ENCODE peak calls at places on chromosomes 16 and 17, in eight cellular contexts. One of them, this sample, is unnamed.

GRCh38 chr16:70568601-70569217 is 45.1 kb downstream of the SF3B3 start:
- DNase-seq in GM12865: no peak
- DNase-seq in heart right ventricle: no peak
- DNase-seq in colonic mucosa: no peak
- DNase-seq in dorsolateral prefrontal cortex: no peak
- DNase-seq in natural killer cell: no peak
- DNase-seq in fibroblast of the aortic adventitia: peak; percentile 49
- DNase-seq in AG09319: no peak
- DNase-seq in this sample: no peak

GRCh38 chr16:3066440-3066748 is 954 bp downstream of the IL32 start:
- DNase-seq in GM12865: no peak
- DNase-seq in heart right ventricle: no peak
- DNase-seq in colonic mucosa: no peak
- DNase-seq in dorsolateral prefrontal cortex: no peak
- DNase-seq in natural killer cell: no peak
- DNase-seq in fibroblast of the aortic adventitia: no peak
- DNase-seq in AG09319: no peak
- DNase-seq in this sample: no peak

GRCh38 chr16:86505899-86506864 is 4.1 kb upstream of the FOXF1 start:
- DNase-seq in GM12865: no peak
- DNase-seq in heart right ventricle: no peak
- DNase-seq in colonic mucosa: no peak
- DNase-seq in dorsolateral prefrontal cortex: no peak
- DNase-seq in natural killer cell: no peak
- DNase-seq in fibroblast of the aortic adventitia: no peak
- DNase-seq in AG09319: no peak
- DNase-seq in this sample: no peak

GRCh38 chr16:77273815-77274214 is 74.6 kb downstream of the SYCE1L start:
- DNase-seq in GM12865: no peak
- DNase-seq in heart right ventricle: no peak
- DNase-seq in colonic mucosa: no peak
- DNase-seq in dorsolateral prefrontal cortex: no peak
- DNase-seq in natural killer cell: no peak
- DNase-seq in fibroblast of the aortic adventitia: peak; percentile 84
- DNase-seq in AG09319: no peak
- DNase-seq in this sample: no peak

GRCh38 chr17:76868176-76868668 is at the start of gene MGAT5B:
- DNase-seq in GM12865: peak; percentile 84
- DNase-seq in heart right ventricle: peak; percentile 83
- DNase-seq in colonic mucosa: peak; percentile 63
- DNase-seq in dorsolateral prefrontal cortex: peak; percentile 71
- DNase-seq in natural killer cell: peak; percentile 76
- DNase-seq in fibroblast of the aortic adventitia: peak; percentile 72
- DNase-seq in AG09319: peak; percentile 46
- DNase-seq in this sample: peak; percentile 98

GRCh38 chr16:88288303-88288702 is 94.5 kb upstream of the ZNF469 start:
- DNase-seq in GM12865: no peak
- DNase-seq in heart right ventricle: no peak
- DNase-seq in colonic mucosa: no peak
- DNase-seq in dorsolateral prefrontal cortex: no peak
- DNase-seq in natural killer cell: no peak
- DNase-seq in fibroblast of the aortic adventitia: no peak
- DNase-seq in AG09319: no peak
- DNase-seq in this sample: no peak

GRCh38 chr17:12665263-12666210 is at the start of gene MYOCD:
- DNase-seq in GM12865: peak; percentile 19
- DNase-seq in heart right ventricle: peak; percentile 66
- DNase-seq in colonic mucosa: peak; percentile 19
- DNase-seq in dorsolateral prefrontal cortex: no peak
- DNase-seq in natural killer cell: no peak
- DNase-seq in fibroblast of the aortic adventitia: peak; percentile 2
- DNase-seq in AG09319: no peak
- DNase-seq in this sample: no peak

GRCh38 chr17:82702161-82702932 is 3.8 kb upstream of the RAB40B start:
- DNase-seq in GM12865: no peak
- DNase-seq in heart right ventricle: no peak
- DNase-seq in colonic mucosa: peak; percentile 79
- DNase-seq in dorsolateral prefrontal cortex: peak; percentile 70
- DNase-seq in natural killer cell: no peak
- DNase-seq in fibroblast of the aortic adventitia: no peak
- DNase-seq in AG09319: no peak
- DNase-seq in this sample: no peak

GRCh38 chr17:28553000-28553505 is 629 bp upstream of the UNC119 start:
- DNase-seq in GM12865: no peak
- DNase-seq in heart right ventricle: no peak
- DNase-seq in colonic mucosa: no peak
- DNase-seq in dorsolateral prefrontal cortex: no peak
- DNase-seq in natural killer cell: no peak
- DNase-seq in fibroblast of the aortic adventitia: no peak
- DNase-seq in AG09319: no peak
- DNase-seq in this sample: no peak

GRCh38 chr17:882827-883585 is 96.6 kb downstream of the NXN start:
- DNase-seq in GM12865: no peak
- DNase-seq in heart right ventricle: peak; percentile 69
- DNase-seq in colonic mucosa: peak; percentile 39
- DNase-seq in dorsolateral prefrontal cortex: no peak
- DNase-seq in natural killer cell: no peak
- DNase-seq in fibroblast of the aortic adventitia: peak; percentile 36
- DNase-seq in AG09319: no peak
- DNase-seq in this sample: no peak

GRCh38 chr16:22664132-22664531 is 149.8 kb upstream of the HS3ST2 start:
- DNase-seq in GM12865: no peak
- DNase-seq in heart right ventricle: no peak
- DNase-seq in colonic mucosa: no peak
- DNase-seq in dorsolateral prefrontal cortex: no peak
- DNase-seq in natural killer cell: no peak
- DNase-seq in fibroblast of the aortic adventitia: no peak
- DNase-seq in AG09319: no peak
- DNase-seq in this sample: no peak

GRCh38 chr17:281365-281999 is 71.1 kb downstream of the RPH3AL start:
- DNase-seq in GM12865: no peak
- DNase-seq in heart right ventricle: no peak
- DNase-seq in colonic mucosa: no peak
- DNase-seq in dorsolateral prefrontal cortex: no peak
- DNase-seq in natural killer cell: no peak
- DNase-seq in fibroblast of the aortic adventitia: no peak
- DNase-seq in AG09319: no peak
- DNase-seq in this sample: no peak

GRCh38 chr16:12995721-12996372 is 94.4 kb downstream of the SHISA9 start:
- DNase-seq in GM12865: no peak
- DNase-seq in heart right ventricle: no peak
- DNase-seq in colonic mucosa: no peak
- DNase-seq in dorsolateral prefrontal cortex: no peak
- DNase-seq in natural killer cell: no peak
- DNase-seq in fibroblast of the aortic adventitia: no peak
- DNase-seq in AG09319: no peak
- DNase-seq in this sample: no peak

GRCh38 chr16:56401482-56401881 is 23.9 kb downstream of the AMFR start:
- DNase-seq in GM12865: peak; percentile 30
- DNase-seq in heart right ventricle: no peak
- DNase-seq in colonic mucosa: no peak
- DNase-seq in dorsolateral prefrontal cortex: no peak
- DNase-seq in natural killer cell: no peak
- DNase-seq in fibroblast of the aortic adventitia: no peak
- DNase-seq in AG09319: no peak
- DNase-seq in this sample: no peak

GRCh38 chr16:20181949-20182348 is 108.3 kb upstream of the GPR139 start:
- DNase-seq in GM12865: no peak
- DNase-seq in heart right ventricle: no peak
- DNase-seq in colonic mucosa: no peak
- DNase-seq in dorsolateral prefrontal cortex: no peak
- DNase-seq in natural killer cell: no peak
- DNase-seq in fibroblast of the aortic adventitia: no peak
- DNase-seq in AG09319: no peak
- DNase-seq in this sample: no peak

GRCh38 chr17:78257810-78258322 is 26.4 kb downstream of the TMEM235 start:
- DNase-seq in GM12865: peak; percentile 82
- DNase-seq in heart right ventricle: no peak
- DNase-seq in colonic mucosa: no peak
- DNase-seq in dorsolateral prefrontal cortex: no peak
- DNase-seq in natural killer cell: no peak
- DNase-seq in fibroblast of the aortic adventitia: no peak
- DNase-seq in AG09319: no peak
- DNase-seq in this sample: no peak

GRCh38 chr16:82185012-82185411 is 15.0 kb upstream of the MPHOSPH6 start:
- DNase-seq in GM12865: no peak
- DNase-seq in heart right ventricle: no peak
- DNase-seq in colonic mucosa: no peak
- DNase-seq in dorsolateral prefrontal cortex: no peak
- DNase-seq in natural killer cell: no peak
- DNase-seq in fibroblast of the aortic adventitia: no peak
- DNase-seq in AG09319: no peak
- DNase-seq in this sample: no peak

GRCh38 chr17:4965311-4965986 is 2.2 kb downstream of the SPAG7 start:
- DNase-seq in GM12865: no peak
- DNase-seq in heart right ventricle: no peak
- DNase-seq in colonic mucosa: no peak
- DNase-seq in dorsolateral prefrontal cortex: no peak
- DNase-seq in natural killer cell: no peak
- DNase-seq in fibroblast of the aortic adventitia: no peak
- DNase-seq in AG09319: no peak
- DNase-seq in this sample: no peak

GRCh38 chr16:11725457-11725856 is 17.2 kb downstream of the TXNDC11 start:
- DNase-seq in GM12865: no peak
- DNase-seq in heart right ventricle: no peak
- DNase-seq in colonic mucosa: no peak
- DNase-seq in dorsolateral prefrontal cortex: no peak
- DNase-seq in natural killer cell: no peak
- DNase-seq in fibroblast of the aortic adventitia: no peak
- DNase-seq in AG09319: no peak
- DNase-seq in this sample: no peak

GRCh38 chr16:18958621-18959578 is 24.8 kb upstream of the TMC7 start:
- DNase-seq in GM12865: no peak
- DNase-seq in heart right ventricle: no peak
- DNase-seq in colonic mucosa: no peak
- DNase-seq in dorsolateral prefrontal cortex: no peak
- DNase-seq in natural killer cell: no peak
- DNase-seq in fibroblast of the aortic adventitia: peak; percentile 33
- DNase-seq in AG09319: no peak
- DNase-seq in this sample: peak; percentile 43

GRCh38 chr16:67563708-67564468 is 1.6 kb downstream of the CTCF start:
- DNase-seq in GM12865: peak; percentile 59
- DNase-seq in heart right ventricle: no peak
- DNase-seq in colonic mucosa: peak; percentile 62
- DNase-seq in dorsolateral prefrontal cortex: no peak
- DNase-seq in natural killer cell: no peak
- DNase-seq in fibroblast of the aortic adventitia: peak; percentile 79
- DNase-seq in AG09319: peak; percentile 66
- DNase-seq in this sample: no peak

GRCh38 chr16:67561824-67562525 is 351 bp upstream of the CTCF start:
- DNase-seq in GM12865: peak; percentile 99
- DNase-seq in heart right ventricle: peak; percentile 97
- DNase-seq in colonic mucosa: peak; percentile 97
- DNase-seq in dorsolateral prefrontal cortex: peak; percentile 87
- DNase-seq in natural killer cell: peak; percentile 93
- DNase-seq in fibroblast of the aortic adventitia: peak; percentile 94
- DNase-seq in AG09319: peak; percentile 95
- DNase-seq in this sample: no peak

GRCh38 chr16:67561501-67561823 is 864 bp upstream of the CTCF start:
- DNase-seq in GM12865: no peak
- DNase-seq in heart right ventricle: no peak
- DNase-seq in colonic mucosa: no peak
- DNase-seq in dorsolateral prefrontal cortex: no peak
- DNase-seq in natural killer cell: no peak
- DNase-seq in fibroblast of the aortic adventitia: no peak
- DNase-seq in AG09319: no peak
- DNase-seq in this sample: no peak

GRCh38 chr16:67562918-67563707 is 787 bp downstream of the CTCF start:
- DNase-seq in GM12865: peak; percentile 84
- DNase-seq in heart right ventricle: peak; percentile 73
- DNase-seq in colonic mucosa: peak; percentile 60
- DNase-seq in dorsolateral prefrontal cortex: peak; percentile 59
- DNase-seq in natural killer cell: peak; percentile 64
- DNase-seq in fibroblast of the aortic adventitia: peak; percentile 32
- DNase-seq in AG09319: no peak
- DNase-seq in this sample: no peak

GRCh38 chr16:67562526-67562917 is at the start of gene CTCF:
- DNase-seq in GM12865: peak; percentile 92
- DNase-seq in heart right ventricle: peak; percentile 84
- DNase-seq in colonic mucosa: peak; percentile 80
- DNase-seq in dorsolateral prefrontal cortex: peak; percentile 80
- DNase-seq in natural killer cell: no peak
- DNase-seq in fibroblast of the aortic adventitia: peak; percentile 75
- DNase-seq in AG09319: peak; percentile 68
- DNase-seq in this sample: no peak
- TF ChIP-seq CTCF in GM12865: peak; percentile 59
- TF ChIP-seq CTCF in heart right ventricle: peak; percentile 76
- TF ChIP-seq CTCF in colonic mucosa: no peak
- TF ChIP-seq CTCF in dorsolateral prefrontal cortex: no peak
- TF ChIP-seq CTCF in natural killer cell: peak; percentile 48
- TF ChIP-seq CTCF in fibroblast of the aortic adventitia: peak; percentile 48
- TF ChIP-seq CTCF in AG09319: peak; percentile 31
- TF ChIP-seq CTCF in this sample: peak; percentile 32

GRCh38 chr16:58426095-58426494 is 33.8 kb downstream of the GINS3 start:
- DNase-seq in GM12865: peak; percentile 56
- DNase-seq in heart right ventricle: no peak
- DNase-seq in colonic mucosa: no peak
- DNase-seq in dorsolateral prefrontal cortex: peak; percentile 14
- DNase-seq in natural killer cell: no peak
- DNase-seq in fibroblast of the aortic adventitia: no peak
- DNase-seq in AG09319: no peak
- DNase-seq in this sample: no peak
- TF ChIP-seq CTCF in GM12865: no peak
- TF ChIP-seq CTCF in heart right ventricle: no peak
- TF ChIP-seq CTCF in colonic mucosa: no peak
- TF ChIP-seq CTCF in dorsolateral prefrontal cortex: no peak
- TF ChIP-seq CTCF in natural killer cell: no peak
- TF ChIP-seq CTCF in fibroblast of the aortic adventitia: no peak
- TF ChIP-seq CTCF in AG09319: no peak
- TF ChIP-seq CTCF in this sample: no peak

GRCh38 chr16:35386619-35387018 is 1927.2 kb downstream of the TP53TG3F start:
- DNase-seq in GM12865: no peak
- DNase-seq in heart right ventricle: no peak
- DNase-seq in colonic mucosa: no peak
- DNase-seq in dorsolateral prefrontal cortex: no peak
- DNase-seq in natural killer cell: no peak
- DNase-seq in fibroblast of the aortic adventitia: no peak
- DNase-seq in AG09319: no peak
- DNase-seq in this sample: no peak

DNA sequence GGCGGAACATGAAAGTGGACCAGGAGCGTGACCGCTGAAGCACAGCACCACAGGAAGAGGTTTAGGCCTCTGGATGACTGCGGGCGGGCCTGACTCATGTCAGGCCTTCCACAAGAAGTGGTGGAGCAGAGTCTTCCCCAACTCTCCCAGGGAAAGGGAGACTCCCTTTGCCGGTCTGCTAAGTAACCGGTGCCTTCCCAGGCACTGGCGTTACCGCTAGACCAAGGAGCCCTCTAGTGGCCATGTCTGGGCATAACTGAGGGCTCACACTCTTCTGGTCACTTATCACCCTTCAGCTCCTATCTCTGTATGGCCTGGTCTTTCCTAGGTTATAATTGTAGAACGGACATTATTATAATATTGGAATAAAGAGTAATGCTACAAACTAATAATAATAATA is 1931.9 kb downstream of the TP53TG3F start:
- DNase-seq in GM12865: peak; percentile 69
- DNase-seq in heart right ventricle: peak; percentile 17
- DNase-seq in colonic mucosa: no peak
- DNase-seq in dorsolateral prefrontal cortex: peak; percentile 14
- DNase-seq in natural killer cell: no peak
- DNase-seq in fibroblast of the aortic adventitia: peak; percentile 19
- DNase-seq in AG09319: no peak
- DNase-seq in this sample: no peak
- TF ChIP-seq CTCF in GM12865: peak; percentile 36
- TF ChIP-seq CTCF in heart right ventricle: peak; percentile 63
- TF ChIP-seq CTCF in colonic mucosa: no peak
- TF ChIP-seq CTCF in dorsolateral prefrontal cortex: peak; percentile 57
- TF ChIP-seq CTCF in natural killer cell: no peak
- TF ChIP-seq CTCF in fibroblast of the aortic adventitia: peak; percentile 51
- TF ChIP-seq CTCF in AG09319: peak; percentile 34
- TF ChIP-seq CTCF in this sample: peak; percentile 27

GRCh38 chr17:2545393-2545792 is 33.7 kb upstream of the METTL16 start:
- DNase-seq in GM12865: no peak
- DNase-seq in heart right ventricle: peak; percentile 41
- DNase-seq in colonic mucosa: no peak
- DNase-seq in dorsolateral prefrontal cortex: no peak
- DNase-seq in natural killer cell: no peak
- DNase-seq in fibroblast of the aortic adventitia: no peak
- DNase-seq in AG09319: no peak
- DNase-seq in this sample: no peak
- TF ChIP-seq CTCF in GM12865: no peak
- TF ChIP-seq CTCF in heart right ventricle: no peak
- TF ChIP-seq CTCF in colonic mucosa: no peak
- TF ChIP-seq CTCF in dorsolateral prefrontal cortex: no peak
- TF ChIP-seq CTCF in natural killer cell: no peak
- TF ChIP-seq CTCF in fibroblast of the aortic adventitia: no peak
- TF ChIP-seq CTCF in AG09319: no peak
- TF ChIP-seq CTCF in this sample: no peak

This sample was measured in D721Med.